ENCODE peak calls at places on chromosomes 1 and 21, in four cellular contexts. Z, G, D and L are unnamed samples.
A peak's percentile ranks its signal among the peaks of the same experiment; 100 is the strongest.

GRCh38 chr1:100921110-100921706 is 25.3 kb downstream of the SLC30A7 start:
- DNase-seq in D (no peak), Z (no peak), G (peak; percentile 61), L (peak; percentile 45)

GRCh38 chr1:180248731-180249681 is 18.9 kb downstream of the LHX4 start:
- DNase-seq in D (no peak), Z (no peak), G (no peak), L (no peak)

GRCh38 chr1:82979593-82980230 is 1019.2 kb downstream of the TTLL7 start:
- DNase-seq in G (no peak), Z (no peak), D (no peak), L (peak; percentile 32)

GRCh38 chr21:36437745-36438128 is 42.2 kb downstream of the CLDN14 start:
- DNase-seq in D (no peak), G (no peak), Z (peak; percentile 40), L (no peak)

GRCh38 chr1:65279092-65279448 is 30.3 kb upstream of the DNAJC6 start:
- DNase-seq in D (no peak), Z (no peak), G (no peak), L (no peak)

GRCh38 chr1:54054438-54054749 is 986 bp downstream of the TCEANC2 start:
- DNase-seq in G (no peak), Z (no peak), D (no peak), L (no peak)

GRCh38 chr1:226428348-226429050 is 20.6 kb upstream of the PARP1 start:
- DNase-seq in D (no peak), Z (no peak), G (no peak), L (peak; percentile 53)

GRCh38 chr1:217525773-217526490 is 105.0 kb downstream of the GPATCH2 start:
- DNase-seq in G (no peak), D (no peak), Z (no peak), L (no peak)

GRCh38 chr1:197441990-197442389 is 173.9 kb downstream of the CRB1 start:
- DNase-seq in D (no peak), Z (no peak), G (peak; percentile 67), L (no peak)